ENCODE peak calls at places on chromosomes 13 and 19, in seven cellular contexts. Z, T, C, V, S, R and E are unnamed samples.

GRCh38 chr13:110683203-110683883 is 22.6 kb downstream of the CARS2 start:
- DNase-seq in V (peak; percentile 17), T (no peak), R (peak; percentile 29), Z (no peak), C (no peak), S (no peak), E (no peak)

GRCh38 chr13:50494110-50494509 is 349.4 kb downstream of the DLEU7 start:
- DNase-seq in R (no peak), C (no peak), T (no peak), V (no peak), S (no peak), Z (no peak), E (no peak)

GRCh38 chr13:31046711-31047279 is 114.3 kb downstream of the TEX26 start:
- DNase-seq in V (peak; percentile 63), R (no peak), T (peak; percentile 59), Z (no peak), C (no peak), S (no peak), E (no peak)

GRCh38 chr19:8396563-8397203 is 6.5 kb downstream of the RAB11B start:
- DNase-seq in V (peak; percentile 57), C (peak; percentile 75), T (no peak), S (peak; percentile 77), R (peak; percentile 62), Z (peak; percentile 65), E (no peak)

GRCh38 chr13:100540621-100541020 is 48.0 kb downstream of the GGACT start:
- DNase-seq in T (no peak), Z (no peak), C (no peak), R (no peak), V (peak; percentile 14), S (peak; percentile 39), E (no peak)

GRCh38 chr19:17847538-17848366 is at the start of gene JAK3:
- DNase-seq in R (no peak), Z (peak; percentile 76), T (no peak), C (peak; percentile 71), V (peak; percentile 80), S (peak; percentile 81), E (no peak)

GRCh38 chr13:96551540-96551939 is 442.7 kb downstream of the OXGR1 start:
- DNase-seq in R (no peak), T (no peak), C (no peak), V (no peak), Z (no peak), S (no peak), E (no peak)

GRCh38 chr19:18896421-18896841 is 473 bp upstream of the CERS1 start:
- DNase-seq in T (no peak), S (no peak), V (no peak), Z (no peak), R (no peak), C (no peak), E (no peak)

GRCh38 chr13:106561551-106562170 is 6.3 kb downstream of the ARGLU1 start:
- DNase-seq in T (no peak), C (no peak), S (no peak), R (no peak), V (no peak), Z (peak; percentile 4), E (no peak)

GRCh38 chr19:49415102-49415809 is 8.0 kb downstream of the PTH2 start:
- DNase-seq in T (no peak), S (no peak), R (no peak), C (no peak), Z (no peak), V (no peak), E (no peak)